ENCODE peak calls at places on chromosomes 6 and 20, in nine cellular contexts. One of them, this sample, is unnamed.

GRCh38 chr20:37257530-37257929 is 4.1 kb downstream of the GHRH start:
- DNase-seq in M059J: no peak
- DNase-seq in substantia nigra: no peak
- DNase-seq in activated CD8-positive, alpha-beta T cell treated with anti-CD3 and anti-CD28 coated beads for 36 hours: no peak
- DNase-seq in GM12892: no peak
- DNase-seq in GM06990: no peak
- DNase-seq in activated naive CD4-positive, alpha-beta T cell treated with anti-CD3 and anti-CD28 coated beads, Interleukin-2, amount 10 ng/mL, durations not matched to agents 7 days and 5 days: no peak
- DNase-seq in body of pancreas: no peak
- DNase-seq in fibroblast of mammary gland: no peak
- DNase-seq in this sample: no peak

GRCh38 chr6:35021014-35021413 is 120.1 kb downstream of the TCP11 start:
- DNase-seq in M059J: no peak
- DNase-seq in substantia nigra: no peak
- DNase-seq in activated CD8-positive, alpha-beta T cell treated with anti-CD3 and anti-CD28 coated beads for 36 hours: no peak
- DNase-seq in GM12892: no peak
- DNase-seq in GM06990: no peak
- DNase-seq in activated naive CD4-positive, alpha-beta T cell treated with anti-CD3 and anti-CD28 coated beads, Interleukin-2, amount 10 ng/mL, durations not matched to agents 7 days and 5 days: no peak
- DNase-seq in body of pancreas: no peak
- DNase-seq in fibroblast of mammary gland: no peak
- DNase-seq in this sample: no peak

GRCh38 chr6:107304421-107305025 is 154.8 kb downstream of the PDSS2 start:
- DNase-seq in M059J: peak
- DNase-seq in substantia nigra: no peak
- DNase-seq in activated CD8-positive, alpha-beta T cell treated with anti-CD3 and anti-CD28 coated beads for 36 hours: peak
- DNase-seq in GM12892: no peak
- DNase-seq in GM06990: no peak
- DNase-seq in activated naive CD4-positive, alpha-beta T cell treated with anti-CD3 and anti-CD28 coated beads, Interleukin-2, amount 10 ng/mL, durations not matched to agents 7 days and 5 days: no peak
- DNase-seq in body of pancreas: no peak
- DNase-seq in fibroblast of mammary gland: peak
- DNase-seq in this sample: peak

GRCh38 chr6:74551896-74552295 is 654.0 kb downstream of the COL12A1 start:
- DNase-seq in M059J: no peak
- DNase-seq in substantia nigra: no peak
- DNase-seq in activated CD8-positive, alpha-beta T cell treated with anti-CD3 and anti-CD28 coated beads for 36 hours: no peak
- DNase-seq in GM12892: no peak
- DNase-seq in GM06990: no peak
- DNase-seq in activated naive CD4-positive, alpha-beta T cell treated with anti-CD3 and anti-CD28 coated beads, Interleukin-2, amount 10 ng/mL, durations not matched to agents 7 days and 5 days: no peak
- DNase-seq in body of pancreas: no peak
- DNase-seq in fibroblast of mammary gland: peak
- DNase-seq in this sample: no peak

GRCh38 chr6:160138839-160139419 is 17.3 kb downstream of the SLC22A1 start:
- DNase-seq in M059J: no peak
- DNase-seq in substantia nigra: no peak
- DNase-seq in activated CD8-positive, alpha-beta T cell treated with anti-CD3 and anti-CD28 coated beads for 36 hours: no peak
- DNase-seq in GM12892: no peak
- DNase-seq in GM06990: no peak
- DNase-seq in activated naive CD4-positive, alpha-beta T cell treated with anti-CD3 and anti-CD28 coated beads, Interleukin-2, amount 10 ng/mL, durations not matched to agents 7 days and 5 days: no peak
- DNase-seq in body of pancreas: no peak
- DNase-seq in fibroblast of mammary gland: no peak
- DNase-seq in this sample: no peak

GRCh38 chr20:49028684-49029083 is 17.4 kb upstream of the CSE1L start:
- DNase-seq in M059J: peak
- DNase-seq in substantia nigra: no peak
- DNase-seq in activated CD8-positive, alpha-beta T cell treated with anti-CD3 and anti-CD28 coated beads for 36 hours: no peak
- DNase-seq in GM12892: no peak
- DNase-seq in GM06990: no peak
- DNase-seq in activated naive CD4-positive, alpha-beta T cell treated with anti-CD3 and anti-CD28 coated beads, Interleukin-2, amount 10 ng/mL, durations not matched to agents 7 days and 5 days: no peak
- DNase-seq in body of pancreas: no peak
- DNase-seq in fibroblast of mammary gland: peak
- DNase-seq in this sample: peak

GRCh38 chr6:43445576-43445975 is 9.8 kb downstream of the DLK2 start:
- DNase-seq in M059J: no peak
- DNase-seq in substantia nigra: no peak
- DNase-seq in activated CD8-positive, alpha-beta T cell treated with anti-CD3 and anti-CD28 coated beads for 36 hours: no peak
- DNase-seq in GM12892: no peak
- DNase-seq in GM06990: no peak
- DNase-seq in activated naive CD4-positive, alpha-beta T cell treated with anti-CD3 and anti-CD28 coated beads, Interleukin-2, amount 10 ng/mL, durations not matched to agents 7 days and 5 days: no peak
- DNase-seq in body of pancreas: no peak
- DNase-seq in fibroblast of mammary gland: no peak
- DNase-seq in this sample: no peak

GRCh38 chr6:47097092-47097945 is 55.2 kb upstream of the ADGRF1 start:
- DNase-seq in M059J: peak
- DNase-seq in substantia nigra: peak
- DNase-seq in activated CD8-positive, alpha-beta T cell treated with anti-CD3 and anti-CD28 coated beads for 36 hours: peak
- DNase-seq in GM12892: peak
- DNase-seq in GM06990: peak
- DNase-seq in activated naive CD4-positive, alpha-beta T cell treated with anti-CD3 and anti-CD28 coated beads, Interleukin-2, amount 10 ng/mL, durations not matched to agents 7 days and 5 days: peak
- DNase-seq in body of pancreas: peak
- DNase-seq in fibroblast of mammary gland: peak
- DNase-seq in this sample: peak

GRCh38 chr6:90110971-90111370 is 185.7 kb downstream of the BACH2 start:
- DNase-seq in M059J: no peak
- DNase-seq in substantia nigra: no peak
- DNase-seq in activated CD8-positive, alpha-beta T cell treated with anti-CD3 and anti-CD28 coated beads for 36 hours: peak
- DNase-seq in GM12892: no peak
- DNase-seq in GM06990: no peak
- DNase-seq in activated naive CD4-positive, alpha-beta T cell treated with anti-CD3 and anti-CD28 coated beads, Interleukin-2, amount 10 ng/mL, durations not matched to agents 7 days and 5 days: peak
- DNase-seq in body of pancreas: no peak
- DNase-seq in fibroblast of mammary gland: no peak
- DNase-seq in this sample: no peak